ENCODE peak calls at places on chromosomes 6 and 20, in five cellular contexts. One of them, this sample, is unnamed.

GRCh38 chr6:122701666-122702065 is 77.8 kb upstream of the FABP7 start:
- DNase-seq in non-pigmented ciliary epithelial cell: no peak
- DNase-seq in KG1: no peak
- DNase-seq in right cardiac atrium: no peak
- DNase-seq in cardiac muscle cell: no peak
- DNase-seq in this sample: no peak

GRCh38 chr6:77034161-77034560 is 429.1 kb downstream of the HTR1B start:
- DNase-seq in non-pigmented ciliary epithelial cell: peak
- DNase-seq in KG1: no peak
- DNase-seq in right cardiac atrium: no peak
- DNase-seq in cardiac muscle cell: peak
- DNase-seq in this sample: no peak

GRCh38 chr20:57458400-57459160 is 66.4 kb downstream of the CTCFL start:
- DNase-seq in non-pigmented ciliary epithelial cell: no peak
- DNase-seq in KG1: no peak
- DNase-seq in right cardiac atrium: no peak
- DNase-seq in cardiac muscle cell: peak
- DNase-seq in this sample: no peak

GRCh38 chr6:23003671-23004598 is 434.6 kb downstream of the HDGFL1 start:
- DNase-seq in non-pigmented ciliary epithelial cell: peak
- DNase-seq in KG1: no peak
- DNase-seq in right cardiac atrium: no peak
- DNase-seq in cardiac muscle cell: peak
- DNase-seq in this sample: no peak

GRCh38 chr6:134873500-134874388 is 76.2 kb downstream of the ALDH8A1 start:
- DNase-seq in non-pigmented ciliary epithelial cell: no peak
- DNase-seq in KG1: no peak
- DNase-seq in right cardiac atrium: no peak
- DNase-seq in cardiac muscle cell: no peak
- DNase-seq in this sample: no peak

GRCh38 chr6:130840050-130840449 is 12.8 kb downstream of the SMLR1 start:
- DNase-seq in non-pigmented ciliary epithelial cell: no peak
- DNase-seq in KG1: no peak
- DNase-seq in right cardiac atrium: no peak
- DNase-seq in cardiac muscle cell: no peak
- DNase-seq in this sample: no peak

GRCh38 chr20:31602779-31603441 is 2.2 kb upstream of the ID1 start:
- DNase-seq in non-pigmented ciliary epithelial cell: peak
- DNase-seq in KG1: no peak
- DNase-seq in right cardiac atrium: no peak
- DNase-seq in cardiac muscle cell: peak
- DNase-seq in this sample: peak

GRCh38 chr6:43954311-43955131 is 172.7 kb downstream of the MRPL14 start:
- DNase-seq in non-pigmented ciliary epithelial cell: no peak
- DNase-seq in KG1: no peak
- DNase-seq in right cardiac atrium: peak
- DNase-seq in cardiac muscle cell: no peak
- DNase-seq in this sample: no peak

GRCh38 chr6:10736721-10737120 is 10.9 kb upstream of the TMEM14B start:
- DNase-seq in non-pigmented ciliary epithelial cell: no peak
- DNase-seq in KG1: no peak
- DNase-seq in right cardiac atrium: no peak
- DNase-seq in cardiac muscle cell: no peak
- DNase-seq in this sample: no peak

GRCh38 chr6:44339301-44339700 is 3.1 kb upstream of the SPATS1 start:
- DNase-seq in non-pigmented ciliary epithelial cell: no peak
- DNase-seq in KG1: no peak
- DNase-seq in right cardiac atrium: no peak
- DNase-seq in cardiac muscle cell: no peak
- DNase-seq in this sample: no peak

GRCh38 chr6:45668705-45669104 is 291.0 kb upstream of the SUPT3H start:
- DNase-seq in non-pigmented ciliary epithelial cell: no peak
- DNase-seq in KG1: no peak
- DNase-seq in right cardiac atrium: no peak
- DNase-seq in cardiac muscle cell: no peak
- DNase-seq in this sample: no peak

GRCh38 chr6:20440291-20440690 is 38.6 kb downstream of the E2F3 start:
- DNase-seq in non-pigmented ciliary epithelial cell: no peak
- DNase-seq in KG1: no peak
- DNase-seq in right cardiac atrium: no peak
- DNase-seq in cardiac muscle cell: peak
- DNase-seq in this sample: no peak

GRCh38 chr6:1283486-1283885 is 28.4 kb upstream of the FOXQ1 start:
- DNase-seq in non-pigmented ciliary epithelial cell: no peak
- DNase-seq in KG1: no peak
- DNase-seq in right cardiac atrium: no peak
- DNase-seq in cardiac muscle cell: no peak
- DNase-seq in this sample: no peak

GRCh38 chr6:148251286-148251685 is 91.4 kb upstream of the SASH1 start:
- DNase-seq in non-pigmented ciliary epithelial cell: peak
- DNase-seq in KG1: no peak
- DNase-seq in right cardiac atrium: no peak
- DNase-seq in cardiac muscle cell: peak
- DNase-seq in this sample: peak

GRCh38 chr20:33653900-33654596 is 8.1 kb upstream of the C20orf144 start:
- DNase-seq in non-pigmented ciliary epithelial cell: no peak
- DNase-seq in KG1: no peak
- DNase-seq in right cardiac atrium: peak
- DNase-seq in cardiac muscle cell: no peak
- DNase-seq in this sample: no peak

GRCh38 chr20:48745330-48745729 is 82.5 kb downstream of the PREX1 start:
- DNase-seq in non-pigmented ciliary epithelial cell: no peak
- DNase-seq in KG1: no peak
- DNase-seq in right cardiac atrium: no peak
- DNase-seq in cardiac muscle cell: peak
- DNase-seq in this sample: peak

This sample was measured in SK-MEL-5.